ENCODE peak calls at places on chromosomes 5 and 9, in eight cellular contexts. C is OCI-LY7, N is brain microvascular endothelial cell, B is mammary epithelial cell, Q is tibial artery, H is fibroblast of pulmonary artery, I is heart right ventricle, S is HepG2. Y is an unnamed sample.

GRCh38 chr9:90921104-90921503 is 119.5 kb downstream of the SYK start:
- DNase-seq in C (no peak), N (no peak), B (peak), Q (peak), H (peak), I (peak), S (no peak), Y (no peak)

GRCh38 chr5:98787131-98787719 is 13.8 kb downstream of the RGMB start:
- DNase-seq in C (no peak), N (no peak), B (no peak), Q (no peak), H (no peak), I (no peak), S (no peak), Y (no peak)

GRCh38 chr9:38700695-38701094 is 19.2 kb downstream of the FAM240B start:
- DNase-seq in C (no peak), N (peak), B (peak), Q (no peak), H (peak), I (no peak), S (no peak), Y (peak)

GRCh38 chr5:96691503-96692303 is 29.5 kb downstream of the CAST start:
- DNase-seq in C (no peak), N (no peak), B (peak), Q (no peak), H (peak), I (no peak), S (peak), Y (no peak)

GRCh38 chr9:34579097-34579818 is 10.3 kb downstream of the CNTFR start:
- DNase-seq in C (no peak), N (no peak), B (no peak), Q (no peak), H (no peak), I (no peak), S (no peak), Y (no peak)

GRCh38 chr9:128316421-128316820 is 5.8 kb downstream of the TRUB2 start:
- DNase-seq in C (no peak), N (no peak), B (no peak), Q (no peak), H (no peak), I (no peak), S (no peak), Y (no peak)

GRCh38 chr9:80501635-80502034 is 929.9 kb downstream of the TLE4 start:
- DNase-seq in C (no peak), N (peak), B (peak), Q (no peak), H (peak), I (no peak), S (no peak), Y (no peak)

GRCh38 chr5:141402553-141403328 is at the start of gene PCDHGA9:
- DNase-seq in C (no peak), N (peak), B (peak), Q (peak), H (peak), I (no peak), S (no peak), Y (peak)

GRCh38 chr5:19802686-19803085 is 185.3 kb downstream of the CDH18 start:
- DNase-seq in C (no peak), N (no peak), B (no peak), Q (no peak), H (no peak), I (no peak), S (no peak), Y (no peak)

GRCh38 chr9:35826071-35826701 is 2.3 kb downstream of the FAM221B start:
- DNase-seq in C (peak), N (peak), B (peak), Q (no peak), H (peak), I (peak), S (peak), Y (peak)

GRCh38 chr9:100492952-100493351 is 20.0 kb downstream of the TMEFF1 start:
- DNase-seq in C (peak), N (no peak), B (no peak), Q (no peak), H (peak), I (no peak), S (peak), Y (peak)

GRCh38 chr5:126847318-126848221 is 70.6 kb downstream of the LMNB1 start:
- DNase-seq in C (no peak), N (no peak), B (no peak), Q (peak), H (no peak), I (no peak), S (no peak), Y (no peak)
- TF ChIP-seq CTCF in C (no peak), N (no peak), B (no peak), Q (no peak), H (no peak), I (no peak), S (no peak), Y (no peak)

GRCh38 chr5:145936401-145937131 is at the start of gene SH3RF2:
- DNase-seq in C (no peak), N (peak), B (peak), Q (peak), H (peak), I (peak), S (peak), Y (peak)
- H3K4me3 ChIP-seq in C (no peak), N (peak), B (peak), Q (peak), H (peak), I (peak), S (peak), Y (peak)

DNA sequence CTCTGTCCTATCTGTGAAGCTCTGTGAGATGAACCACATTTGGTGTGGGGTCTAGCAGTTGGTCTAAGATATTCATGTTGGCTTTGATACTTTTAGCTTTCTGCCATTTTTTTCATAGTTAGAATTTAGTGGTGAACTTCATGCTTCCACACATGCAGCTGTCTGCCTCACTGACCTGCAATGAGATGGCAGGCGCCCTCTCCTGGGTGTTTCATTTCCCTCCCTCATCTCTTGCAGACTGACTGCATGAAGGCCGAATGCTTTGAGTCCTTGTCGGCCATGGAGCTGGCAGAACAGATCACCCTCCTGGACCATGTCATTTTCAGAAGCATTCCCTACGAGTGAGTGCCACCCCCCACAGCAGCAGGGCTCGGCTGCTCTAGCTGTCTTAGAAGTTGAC is 26.1 kb upstream of the CKMT2 start:
- DNase-seq in C (peak), N (peak), B (no peak), Q (no peak), H (peak), I (no peak), S (no peak), Y (peak)
- TF ChIP-seq CTCF in C (peak), N (peak), B (no peak), Q (no peak), H (peak), I (no peak), S (peak), Y (peak)

GRCh38 chr9:125747053-125747764 is at the start of gene PBX3:
- DNase-seq in C (peak), N (no peak), B (peak), Q (peak), H (no peak), I (peak), S (no peak), Y (peak)

GRCh38 chr9:125749287-125749935 is 2.2 kb downstream of the PBX3 start:
- DNase-seq in C (no peak), N (no peak), B (peak), Q (no peak), H (no peak), I (no peak), S (no peak), Y (peak)

GRCh38 chr9:125748511-125749099 is 1.4 kb downstream of the PBX3 start:
- DNase-seq in C (no peak), N (no peak), B (peak), Q (no peak), H (no peak), I (no peak), S (no peak), Y (peak)

GRCh38 chr9:125746774-125747052 is 460 bp upstream of the PBX3 start:
- DNase-seq in C (no peak), N (no peak), B (no peak), Q (no peak), H (no peak), I (no peak), S (no peak), Y (no peak)

DNA sequence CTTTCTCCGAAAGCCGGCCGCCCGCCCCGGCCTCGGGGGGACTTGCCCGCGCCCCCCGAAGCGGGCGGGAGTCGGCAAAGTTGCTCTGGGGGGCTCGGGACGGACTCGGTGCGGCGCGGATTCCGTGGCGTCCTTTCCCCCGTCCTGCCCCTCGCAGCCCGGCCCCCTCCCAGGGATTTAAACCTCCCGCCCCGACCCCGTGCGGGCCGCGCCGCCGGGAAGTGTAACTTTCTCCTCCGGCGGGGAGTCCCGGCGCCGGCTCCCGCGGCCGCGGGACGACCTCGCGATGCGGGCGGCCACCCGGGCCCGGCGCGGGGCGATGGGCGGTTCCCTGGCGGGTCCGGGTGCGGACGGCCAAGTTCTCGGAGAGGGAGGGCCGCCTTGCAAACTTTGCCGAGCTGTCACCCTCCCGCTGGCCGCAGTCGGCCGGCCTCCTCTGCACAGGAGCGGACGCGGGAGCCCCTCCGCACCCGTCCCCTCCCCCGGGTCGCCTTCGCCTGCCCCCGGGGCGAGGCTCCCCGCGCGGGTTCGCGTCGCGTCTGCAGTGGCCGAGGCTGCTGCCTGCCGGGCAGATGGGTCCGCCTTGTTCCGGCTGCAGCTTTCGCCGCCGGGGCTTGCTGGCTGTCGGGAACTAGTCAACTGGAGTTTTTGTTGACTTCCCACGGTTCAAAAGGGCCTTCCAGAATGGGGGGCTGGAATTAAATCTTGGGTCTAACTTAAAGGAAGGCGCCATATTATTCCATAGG is 765 bp downstream of the PBX3 start:
- DNase-seq in C (peak), N (no peak), B (no peak), Q (peak), H (no peak), I (peak), S (no peak), Y (peak)
- H3K4me3 ChIP-seq in C (peak), N (peak), B (peak), Q (peak), H (peak), I (peak), S (peak), Y (peak)

DNA sequence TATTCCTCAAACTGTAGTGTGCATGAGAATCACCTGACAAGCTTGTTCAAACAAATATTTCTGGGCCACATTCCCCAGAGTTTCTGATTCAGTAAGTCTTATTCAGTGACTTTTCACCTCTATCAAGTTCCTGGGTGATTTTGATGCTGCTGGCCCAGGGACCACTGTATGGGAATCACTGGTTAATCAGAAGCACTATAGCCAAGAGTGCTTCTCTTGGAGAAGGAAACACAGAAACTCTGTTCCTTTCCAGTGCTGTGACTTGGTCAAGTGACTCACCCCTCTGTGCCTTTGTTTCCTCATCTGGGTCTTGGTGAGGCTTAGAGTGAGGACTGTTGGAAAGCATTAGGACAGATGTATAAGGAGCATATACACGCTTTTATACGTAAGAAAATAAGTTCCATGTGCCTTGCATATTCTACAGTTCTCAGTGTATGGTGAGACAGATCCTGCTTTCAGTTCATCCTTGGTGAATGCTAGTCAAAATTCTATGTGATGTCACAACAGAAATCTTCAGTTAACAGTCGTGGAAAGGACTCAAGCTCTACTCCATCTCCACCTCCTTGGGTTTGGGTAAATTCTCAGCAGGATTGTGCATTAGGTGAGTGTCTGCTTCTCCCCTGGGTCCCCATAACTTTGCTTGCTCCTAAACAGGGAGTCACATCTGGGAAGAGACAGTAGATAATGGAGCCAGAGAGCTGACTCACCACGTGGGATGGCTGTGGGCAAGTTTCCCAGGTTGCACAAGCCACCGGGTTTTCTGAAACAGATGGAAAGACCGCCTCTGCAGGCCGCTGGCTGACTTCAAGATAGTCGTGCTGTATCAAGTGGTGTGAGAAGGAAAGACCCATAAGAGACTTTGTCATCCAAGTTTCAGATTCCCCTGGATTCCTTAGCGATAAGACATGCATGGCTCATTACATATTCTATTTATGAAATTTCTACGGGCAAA is 117.0 kb downstream of the NXNL2 start:
- DNase-seq in C (no peak), N (peak), B (peak), Q (peak), H (peak), I (peak), S (no peak), Y (peak)
- TF ChIP-seq CTCF in C (no peak), N (peak), B (peak), Q (peak), H (peak), I (no peak), S (no peak), Y (peak)

DNA sequence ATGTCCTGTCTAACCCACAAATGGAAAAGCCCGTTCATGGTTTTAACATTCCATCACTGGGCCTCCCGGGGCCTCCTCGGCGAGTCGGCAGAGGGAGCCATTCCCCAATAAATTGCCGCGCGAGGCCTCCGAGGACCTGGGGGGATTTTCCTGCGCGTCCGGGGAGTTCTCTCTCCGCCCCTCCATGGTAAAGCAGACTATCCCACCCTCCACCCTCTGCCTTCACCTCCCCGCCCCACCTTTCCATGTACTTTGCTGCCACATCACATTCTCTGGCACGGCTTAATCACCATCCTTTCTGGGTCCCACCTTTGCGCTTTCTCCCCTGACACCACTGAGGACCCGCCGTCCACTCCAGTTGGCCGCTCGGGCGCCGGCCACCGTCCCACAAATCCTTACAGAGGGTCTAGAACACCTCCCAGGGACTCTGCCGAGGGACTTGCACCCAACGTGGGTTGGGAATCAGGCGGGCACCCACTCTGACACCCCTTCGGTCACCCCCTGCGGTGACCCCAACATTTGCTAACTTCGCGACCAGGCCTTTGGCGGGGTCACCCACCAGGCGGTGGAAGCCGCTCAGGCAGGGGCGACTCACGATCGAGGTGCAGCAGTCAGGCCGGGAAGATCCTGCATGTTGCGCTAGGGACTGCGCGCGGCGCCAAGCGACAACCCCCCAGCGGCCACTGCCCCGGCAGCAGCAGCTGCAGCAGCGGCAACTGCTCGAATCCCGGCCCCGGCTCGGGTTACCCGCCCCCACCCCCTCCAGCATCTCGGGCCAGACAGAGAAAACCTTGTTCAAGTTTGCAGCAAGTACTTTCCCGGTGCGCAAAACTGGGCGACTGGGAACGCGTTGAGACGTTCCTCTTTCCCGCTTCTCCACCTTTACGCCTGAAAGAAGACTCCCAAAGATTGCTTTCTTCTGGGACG is at the start of gene MEGF10:
- DNase-seq in C (no peak), N (peak), B (peak), Q (no peak), H (peak), I (peak), S (peak), Y (peak)
- H3K4me3 ChIP-seq in C (no peak), N (peak), B (peak), Q (peak), H (peak), I (peak), S (no peak), Y (peak)

GRCh38 chr9:36867672-36868471 is 166.2 kb downstream of the PAX5 start:
- DNase-seq in C (no peak), N (no peak), B (no peak), Q (no peak), H (no peak), I (no peak), S (peak), Y (no peak)
- TF ChIP-seq CTCF in C (no peak), N (no peak), B (no peak), Q (no peak), H (no peak), I (no peak), S (peak), Y (no peak)

GRCh38 chr9:77019010-77019809 is at the start of gene FOXB2:
- DNase-seq in C (no peak), N (no peak), B (no peak), Q (no peak), H (no peak), I (no peak), S (no peak), Y (no peak)
- H3K4me3 ChIP-seq in C (no peak), N (no peak), B (peak), Q (peak), H (no peak), I (peak), S (no peak), Y (no peak)

GRCh38 chr9:20307662-20308061 is 314.6 kb downstream of the MLLT3 start:
- DNase-seq in C (no peak), N (no peak), B (no peak), Q (no peak), H (no peak), I (no peak), S (no peak), Y (no peak)
- TF ChIP-seq CTCF in C (no peak), N (no peak), B (no peak), Q (no peak), H (no peak), I (no peak), S (no peak), Y (no peak)

DNA sequence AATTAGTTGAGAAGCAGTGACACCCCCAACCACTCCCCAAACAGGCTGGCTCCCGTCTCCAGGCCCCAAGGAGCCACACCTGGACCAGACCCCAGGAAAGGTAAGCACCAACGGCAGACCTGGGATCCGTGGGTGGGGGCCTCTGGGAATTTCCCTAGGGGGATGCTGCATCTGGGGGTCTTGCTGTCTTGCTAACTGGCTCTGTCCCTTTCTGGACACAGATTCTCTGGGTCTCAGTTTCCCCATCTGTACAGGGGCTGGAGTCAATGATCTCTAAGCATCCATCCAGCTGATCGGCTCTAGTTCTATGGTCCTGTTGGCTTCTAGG is 27.9 kb upstream of the IL17B start:
- DNase-seq in C (no peak), N (no peak), B (no peak), Q (no peak), H (no peak), I (no peak), S (no peak), Y (no peak)
- H3K4me3 ChIP-seq in C (no peak), N (peak), B (no peak), Q (peak), H (peak), I (peak), S (no peak), Y (peak)

Y was measured in astrocyte of the spinal cord.